ENCODE peak calls at places on chromosomes 4 and X, in ten cellular contexts. S is sigmoid colon, I is suprapubic skin, Q is prostate gland, N is HCT116, V is HepG2, Z is stomach, F is GM12892, P is upper lobe of left lung, O is esophagus muscularis mucosa. U is an unnamed sample.

GRCh38 chr4:107122736-107123135 is 86.6 kb upstream of the DKK2 start:
- DNase-seq in S (no peak), I (no peak), Q (no peak), N (no peak), V (no peak), Z (no peak), F (no peak), P (no peak), O (no peak), U (no peak)

GRCh38 chrX:138775501-138775900 is 64.0 kb upstream of the FGF13 start:
- DNase-seq in S (no peak), I (no peak), Q (no peak), N (no peak), V (peak), Z (no peak), F (no peak), P (no peak), O (no peak), U (no peak)

GRCh38 chr4:55125763-55126541 is 557 bp upstream of the KDR start:
- DNase-seq in S (no peak), I (no peak), Q (peak), N (no peak), V (no peak), Z (no peak), F (no peak), P (no peak), O (no peak), U (no peak)

GRCh38 chrX:114712466-114712865 is 128.6 kb downstream of the HTR2C start:
- DNase-seq in S (no peak), I (no peak), Q (no peak), N (no peak), V (no peak), Z (no peak), F (no peak), P (no peak), O (no peak), U (no peak)

GRCh38 chr4:148787831-148788477 is 345.7 kb upstream of the NR3C2 start:
- DNase-seq in S (no peak), I (no peak), Q (peak), N (no peak), V (no peak), Z (no peak), F (no peak), P (no peak), O (no peak), U (no peak)

GRCh38 chrX:6227445-6227820 is 1.2 kb downstream of the NLGN4X start:
- DNase-seq in S (no peak), I (no peak), Q (no peak), N (no peak), V (no peak), Z (no peak), F (no peak), P (no peak), O (no peak), U (no peak)

GRCh38 chr4:25538430-25538829 is 117.2 kb upstream of the SLC34A2 start:
- DNase-seq in S (no peak), I (no peak), Q (no peak), N (no peak), V (no peak), Z (no peak), F (no peak), P (no peak), O (no peak), U (no peak)

GRCh38 chrX:108036298-108036973 is 8.4 kb upstream of the VSIG1 start:
- DNase-seq in S (no peak), I (no peak), Q (no peak), N (no peak), V (peak), Z (no peak), F (no peak), P (no peak), O (no peak), U (no peak)

GRCh38 chr4:184444953-184445309 is 29.4 kb downstream of the IRF2 start:
- DNase-seq in S (no peak), I (no peak), Q (no peak), N (no peak), V (no peak), Z (no peak), F (no peak), P (no peak), O (no peak), U (no peak)

GRCh38 chr4:11914406-11914805 is 485.7 kb upstream of the HS3ST1 start:
- DNase-seq in S (no peak), I (no peak), Q (no peak), N (no peak), V (no peak), Z (no peak), F (no peak), P (no peak), O (no peak), U (no peak)

GRCh38 chr4:688695-689497 is at the start of gene SLC49A3:
- DNase-seq in S (peak), I (peak), Q (no peak), N (no peak), V (no peak), Z (peak), F (no peak), P (peak), O (no peak), U (no peak)

GRCh38 chr4:135186002-135186401 is 984.4 kb upstream of the PABPC4L start:
- DNase-seq in S (no peak), I (no peak), Q (no peak), N (no peak), V (no peak), Z (no peak), F (no peak), P (no peak), O (no peak), U (no peak)

GRCh38 chrX:49171752-49172279 is at the start of gene PLP2:
- DNase-seq in S (peak), I (no peak), Q (no peak), N (no peak), V (no peak), Z (peak), F (no peak), P (peak), O (no peak), U (no peak)

GRCh38 chrX:53678667-53679066 is 7.9 kb downstream of the HUWE1 start:
- DNase-seq in S (no peak), I (no peak), Q (no peak), N (no peak), V (no peak), Z (no peak), F (no peak), P (no peak), O (no peak), U (no peak)

GRCh38 chr4:83189631-83190136 is 75.2 kb upstream of the PLAC8 start:
- DNase-seq in S (no peak), I (no peak), Q (no peak), N (no peak), V (peak), Z (no peak), F (no peak), P (no peak), O (no peak), U (no peak)

GRCh38 chr4:175562537-175562936 is 249.5 kb downstream of the GPM6A start:
- DNase-seq in S (no peak), I (no peak), Q (no peak), N (no peak), V (no peak), Z (no peak), F (no peak), P (no peak), O (no peak), U (no peak)

GRCh38 chrX:86021652-86022289 is 25.6 kb downstream of the CHM start:
- DNase-seq in S (no peak), I (no peak), Q (no peak), N (no peak), V (no peak), Z (no peak), F (no peak), P (no peak), O (no peak), U (no peak)

GRCh38 chr4:56637791-56638190 is 43.3 kb downstream of the HOPX start:
- DNase-seq in S (no peak), I (no peak), Q (peak), N (no peak), V (no peak), Z (peak), F (no peak), P (no peak), O (no peak), U (no peak)

GRCh38 chr4:140150636-140150885 is 3.4 kb downstream of the MAML3 start:
- DNase-seq in S (peak), I (peak), Q (peak), N (no peak), V (no peak), Z (peak), F (no peak), P (no peak), O (no peak), U (no peak)

GRCh38 chr4:141134051-141134450 is 782 bp upstream of the RNF150 start:
- DNase-seq in S (no peak), I (no peak), Q (no peak), N (no peak), V (no peak), Z (no peak), F (no peak), P (no peak), O (no peak), U (no peak)

GRCh38 chrX:3711331-3711917 is 2.0 kb downstream of the PRKX start:
- DNase-seq in S (no peak), I (no peak), Q (no peak), N (no peak), V (no peak), Z (no peak), F (no peak), P (no peak), O (no peak), U (no peak)

GRCh38 chrX:24166078-24166477 is 16.5 kb downstream of the ZFX start:
- DNase-seq in S (no peak), I (no peak), Q (no peak), N (no peak), V (no peak), Z (no peak), F (no peak), P (no peak), O (no peak), U (no peak)

GRCh38 chrX:48864210-48864609 is 28.8 kb upstream of the PCSK1N start:
- DNase-seq in S (no peak), I (no peak), Q (no peak), N (no peak), V (peak), Z (no peak), F (no peak), P (no peak), O (no peak), U (no peak)

GRCh38 chrX:37701588-37701987 is 16.0 kb downstream of the XK start:
- DNase-seq in S (no peak), I (no peak), Q (no peak), N (no peak), V (no peak), Z (no peak), F (no peak), P (no peak), O (no peak), U (no peak)

GRCh38 chr4:138875886-138876608 is 139.5 kb upstream of the NOCT start:
- DNase-seq in S (no peak), I (no peak), Q (no peak), N (peak), V (no peak), Z (no peak), F (no peak), P (no peak), O (no peak), U (no peak)

GRCh38 chrX:112368371-112368770 is 285.8 kb upstream of the TRPC5 start:
- DNase-seq in S (no peak), I (no peak), Q (no peak), N (no peak), V (no peak), Z (no peak), F (no peak), P (no peak), O (no peak), U (no peak)

GRCh38 chr4:185011408-185011807 is 6.9 kb upstream of the HELT start:
- DNase-seq in S (no peak), I (peak), Q (no peak), N (peak), V (peak), Z (no peak), F (no peak), P (peak), O (no peak), U (no peak)

GRCh38 chr4:127145001-127145400 is 487.8 kb upstream of the INTU start:
- DNase-seq in S (no peak), I (no peak), Q (no peak), N (no peak), V (no peak), Z (no peak), F (no peak), P (no peak), O (no peak), U (no peak)

DNA sequence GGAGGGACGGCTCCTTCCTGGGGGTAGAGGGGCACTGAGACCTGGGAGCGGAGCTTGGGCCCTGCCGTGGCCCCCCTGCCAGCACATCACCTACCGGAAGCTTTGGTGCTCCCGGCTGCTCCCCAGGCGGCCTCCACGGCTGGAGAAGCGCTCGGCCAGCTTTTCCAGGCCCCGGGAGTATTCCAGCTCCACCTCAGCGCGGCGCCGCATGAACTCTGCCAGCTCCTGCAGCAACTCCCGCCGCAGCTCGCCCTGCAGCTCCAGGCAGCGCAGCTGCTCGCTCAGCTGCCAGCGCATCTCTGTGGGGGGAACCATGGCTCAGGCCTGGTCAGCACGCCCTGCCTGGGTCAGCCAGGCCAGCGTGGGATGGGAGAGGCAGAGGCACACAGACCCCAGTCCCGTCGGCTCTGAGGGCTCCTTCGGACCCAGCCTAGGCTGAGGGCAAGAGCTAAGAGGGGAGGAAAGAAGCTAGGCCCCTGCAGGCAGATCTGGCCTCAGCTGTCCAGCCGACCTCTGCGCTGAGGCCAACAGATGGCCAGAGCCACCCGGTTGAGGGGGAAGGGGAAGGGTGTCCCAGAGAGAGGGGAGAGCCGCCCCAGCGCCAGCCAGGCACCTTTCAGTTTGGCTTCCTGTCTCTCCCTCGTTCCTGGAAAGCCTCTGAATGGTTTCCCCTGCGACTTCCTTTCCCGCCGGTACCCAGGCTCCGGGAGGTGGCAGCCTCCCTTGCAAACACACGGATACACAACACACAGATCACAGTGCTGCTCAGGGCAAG is 4.4 kb downstream of the ARHGAP4 start:
- DNase-seq in S (no peak), I (no peak), Q (no peak), N (no peak), V (no peak), Z (no peak), F (no peak), P (no peak), O (no peak), U (no peak)
- TF ChIP-seq POLR2AphosphoS5 in S (no peak), I (no peak), Q (no peak), N (no peak), V (no peak), Z (no peak), F (no peak), P (no peak), O (no peak), U (no peak)

GRCh38 chr4:123345132-123345923 is 51.3 kb upstream of the SPRY1 start:
- DNase-seq in S (no peak), I (no peak), Q (no peak), N (no peak), V (no peak), Z (no peak), F (no peak), P (no peak), O (no peak), U (no peak)

GRCh38 chr4:123343400-123344060 is 53.1 kb upstream of the SPRY1 start:
- DNase-seq in S (no peak), I (no peak), Q (no peak), N (no peak), V (no peak), Z (no peak), F (no peak), P (no peak), O (no peak), U (no peak)

GRCh38 chr4:123340381-123340701 is 56.3 kb upstream of the SPRY1 start:
- DNase-seq in S (no peak), I (no peak), Q (no peak), N (peak), V (peak), Z (no peak), F (no peak), P (no peak), O (no peak), U (no peak)

GRCh38 chr4:123339507-123340380 is 56.9 kb upstream of the SPRY1 start:
- DNase-seq in S (no peak), I (no peak), Q (no peak), N (no peak), V (no peak), Z (no peak), F (no peak), P (no peak), O (no peak), U (no peak)

DNA sequence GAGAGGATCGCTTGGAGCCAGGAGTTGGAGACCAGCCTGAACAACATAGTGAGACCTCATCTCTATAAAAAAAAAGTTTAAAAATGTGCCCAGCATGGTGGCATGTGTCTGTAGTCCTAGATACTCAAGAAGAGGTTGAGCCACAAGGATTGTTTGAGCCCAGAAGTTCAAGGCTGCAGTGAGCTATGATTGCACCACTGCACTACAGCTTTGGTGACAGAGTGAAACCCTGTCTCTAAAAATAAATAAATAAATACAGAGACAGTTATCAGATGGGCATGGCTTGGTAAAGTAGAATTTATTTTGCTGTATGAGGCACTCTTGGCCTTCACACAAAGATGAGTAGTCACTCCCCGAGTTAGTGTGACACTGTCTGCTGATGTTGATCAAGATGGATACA is 54.1 kb upstream of the SPRY1 start:
- DNase-seq in S (no peak), I (no peak), Q (no peak), N (no peak), V (peak), Z (no peak), F (no peak), P (no peak), O (no peak), U (no peak)
- TF ChIP-seq POLR2AphosphoS5 in S (no peak), I (no peak), Q (no peak), N (no peak), V (no peak), Z (no peak), F (no peak), P (no peak), O (no peak), U (no peak)

GRCh38 chr4:165464813-165465381 is 86.1 kb downstream of the CPE start:
- DNase-seq in S (no peak), I (no peak), Q (no peak), N (no peak), V (peak), Z (no peak), F (no peak), P (no peak), O (no peak), U (no peak)
- TF ChIP-seq POLR2AphosphoS5 in S (no peak), I (no peak), Q (peak), N (no peak), V (no peak), Z (no peak), F (no peak), P (no peak), O (no peak), U (no peak)

DNA sequence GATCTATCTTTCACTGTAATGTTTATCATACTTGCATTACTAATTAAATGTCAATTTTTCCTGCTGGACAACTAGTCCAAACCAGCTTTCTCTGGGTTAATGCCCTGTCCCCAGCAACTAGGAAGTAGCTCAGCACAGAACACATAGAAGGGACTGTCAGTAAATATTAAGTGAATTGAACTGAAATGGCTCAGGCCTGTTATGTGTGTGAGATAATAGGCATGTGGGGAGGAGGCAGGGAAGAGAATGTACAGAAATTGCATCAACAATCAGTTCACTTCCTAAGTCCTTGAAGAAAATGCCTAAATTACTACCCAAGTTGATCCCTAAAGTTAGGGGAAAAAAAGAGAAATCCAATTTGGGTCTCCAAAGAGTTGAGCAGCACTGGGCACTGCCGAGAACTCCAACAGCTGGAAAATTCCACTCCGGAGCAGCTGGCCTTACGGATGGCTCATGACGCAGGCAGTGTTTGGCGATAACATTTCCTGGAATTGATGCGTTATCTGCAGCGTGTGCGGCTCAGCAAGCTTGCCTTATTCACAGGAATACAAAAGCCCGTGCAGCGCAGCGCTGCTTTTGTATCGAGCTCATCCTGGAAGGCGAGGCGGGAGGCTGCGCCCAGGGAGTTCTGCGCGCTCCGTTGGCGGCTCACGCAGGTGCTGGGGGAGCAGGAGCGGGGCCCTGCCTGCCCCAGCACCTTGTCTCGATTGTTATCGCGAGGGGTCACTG is 297.3 kb upstream of the LCORL start:
- DNase-seq in S (no peak), I (no peak), Q (no peak), N (no peak), V (no peak), Z (peak), F (no peak), P (peak), O (no peak), U (no peak)
- TF ChIP-seq POLR2AphosphoS5 in S (no peak), I (no peak), Q (no peak), N (no peak), V (no peak), Z (no peak), F (no peak), P (peak), O (peak), U (no peak)

GRCh38 chr4:109969909-109970308 is 57.2 kb downstream of the EGF start:
- DNase-seq in S (no peak), I (no peak), Q (no peak), N (no peak), V (peak), Z (no peak), F (no peak), P (no peak), O (no peak), U (no peak)
- TF ChIP-seq POLR2AphosphoS5 in S (no peak), I (no peak), Q (no peak), N (no peak), V (no peak), Z (no peak), F (no peak), P (no peak), O (no peak), U (no peak)

GRCh38 chr4:89217594-89217993 is 90.0 kb downstream of the GPRIN3 start:
- DNase-seq in S (no peak), I (no peak), Q (no peak), N (no peak), V (no peak), Z (no peak), F (no peak), P (no peak), O (no peak), U (no peak)
- TF ChIP-seq POLR2AphosphoS5 in S (no peak), I (no peak), Q (no peak), N (no peak), V (no peak), Z (no peak), F (no peak), P (no peak), O (no peak), U (no peak)

GRCh38 chr4:153798901-153799707 is 10.2 kb upstream of the SFRP2 start:
- DNase-seq in S (no peak), I (no peak), Q (no peak), N (no peak), V (no peak), Z (no peak), F (no peak), P (no peak), O (no peak), U (no peak)
- TF ChIP-seq POLR2AphosphoS5 in S (no peak), I (no peak), Q (no peak), N (no peak), V (no peak), Z (no peak), F (no peak), P (no peak), O (no peak), U (no peak)

U was measured in GM12891.